ENCODE peak calls at places on chromosomes 11 and 22, in four cellular contexts. K, I, F and V are unnamed samples.
A peak's percentile ranks its signal among the peaks of the same experiment; 100 is the strongest.

GRCh38 chr11:120751550-120751949 is 240.0 kb downstream of the GRIK4 start:
- DNase-seq in F (no peak), I (no peak), K (no peak), V (no peak)

GRCh38 chr11:71948314-71949027 is 19.6 kb downstream of the RNF121 start:
- DNase-seq in K (no peak), F (peak; percentile 75), I (peak; percentile 80), V (no peak)

GRCh38 chr11:119688362-119688761 is 40.6 kb downstream of the NECTIN1 start:
- DNase-seq in F (no peak), K (no peak), I (no peak), V (no peak)

GRCh38 chr22:44721206-44721605 is 19.2 kb downstream of the PRR5 start:
- DNase-seq in I (peak; percentile 42), K (no peak), F (no peak), V (no peak)

GRCh38 chr11:103619480-103619879 is 417.0 kb upstream of the DDI1 start:
- DNase-seq in K (no peak), I (no peak), F (no peak), V (no peak)

GRCh38 chr22:49922484-49922883 is 4.0 kb downstream of the CRELD2 start:
- DNase-seq in I (no peak), K (no peak), F (no peak), V (no peak)

GRCh38 chr11:79244805-79245197 is 196.0 kb downstream of the TENM4 start:
- DNase-seq in I (no peak), F (no peak), K (no peak), V (no peak)

GRCh38 chr11:61487342-61488025 is 21.1 kb upstream of the LRRC10B start:
- DNase-seq in K (no peak), F (no peak), I (no peak), V (no peak)

GRCh38 chr11:3645552-3645951 is 624 bp downstream of the ART1 start:
- DNase-seq in I (no peak), K (no peak), F (no peak), V (no peak)

GRCh38 chr11:134640971-134641968 is 229.2 kb upstream of the B3GAT1 start:
- DNase-seq in F (no peak), I (no peak), K (no peak), V (no peak)

GRCh38 chr22:24517446-24517845 is 22.3 kb downstream of the UPB1 start:
- DNase-seq in F (no peak), K (no peak), I (no peak), V (no peak)

GRCh38 chr11:121721961-121722360 is 269.2 kb upstream of the SORL1-AS1 start:
- DNase-seq in F (no peak), K (no peak), I (no peak), V (no peak)

GRCh38 chr22:49380828-49381114 is 446.9 kb downstream of the BRD1 start:
- DNase-seq in I (no peak), F (no peak), K (no peak), V (no peak)

GRCh38 chr22:19401483-19401882 is 30.1 kb downstream of the HIRA start:
- DNase-seq in I (no peak), F (no peak), K (no peak), V (no peak)

GRCh38 chr11:110134120-110134519 is 40.9 kb downstream of the ZC3H12C start:
- DNase-seq in F (no peak), K (no peak), I (no peak), V (no peak)

GRCh38 chr22:46068908-46069481 is 81.3 kb upstream of the PPARA start:
- DNase-seq in I (no peak), K (no peak), F (no peak), V (no peak)

GRCh38 chr11:114172871-114173444 is 113.4 kb downstream of the ZBTB16 start:
- DNase-seq in K (no peak), F (no peak), I (no peak), V (no peak)

GRCh38 chr11:114173836-114174235 is 114.3 kb downstream of the ZBTB16 start:
- DNase-seq in F (no peak), I (no peak), K (no peak), V (no peak)

GRCh38 chr11:114171257-114172054 is 111.9 kb downstream of the ZBTB16 start:
- DNase-seq in F (peak; percentile 10), K (no peak), I (no peak), V (no peak)

GRCh38 chr11:114170226-114170625 is 110.7 kb downstream of the ZBTB16 start:
- DNase-seq in K (no peak), F (no peak), I (no peak), V (no peak)

DNA sequence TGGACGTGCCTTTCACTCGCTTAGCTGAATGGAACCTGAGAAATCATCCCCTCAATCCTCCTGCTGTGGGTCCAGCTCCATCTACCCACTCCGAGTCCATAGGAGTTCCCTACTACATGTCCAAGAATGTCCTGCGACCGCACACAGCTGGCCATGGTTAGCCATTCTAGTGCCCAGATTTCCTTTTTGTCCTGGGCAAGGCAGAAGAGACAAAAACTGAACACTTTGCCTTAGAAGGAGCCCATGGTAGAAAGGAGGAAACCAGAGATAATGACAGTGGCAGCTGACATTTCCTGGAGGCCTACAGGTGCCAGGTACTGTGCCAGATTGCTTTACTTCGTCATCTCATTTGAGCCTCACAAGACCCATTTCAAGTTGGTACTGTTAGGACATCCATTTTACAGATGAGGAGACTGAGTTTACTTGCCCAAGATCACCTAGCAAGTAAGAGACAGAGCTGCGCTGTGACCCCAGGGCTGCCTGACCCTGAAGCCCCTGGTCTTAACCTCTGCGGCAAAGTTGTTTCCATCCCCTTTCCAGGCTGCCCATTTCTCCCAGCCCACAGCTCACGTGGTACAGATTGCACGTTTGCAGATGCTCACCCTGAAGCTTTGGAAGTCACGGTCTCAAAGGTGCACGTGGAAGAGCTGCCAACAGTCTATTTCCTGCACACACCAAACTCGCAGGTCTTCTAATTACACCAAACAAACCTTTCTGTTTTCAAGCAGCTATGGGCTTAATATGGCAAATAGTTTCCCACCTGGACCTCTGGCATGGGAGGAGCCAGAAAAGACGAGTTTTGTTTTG is 112.7 kb downstream of the ZBTB16 start:
- DNase-seq in F (no peak), I (no peak), K (no peak), V (no peak)
- TF ChIP-seq TCF7 in F (no peak), I (no peak), K (no peak), V (no peak)

DNA sequence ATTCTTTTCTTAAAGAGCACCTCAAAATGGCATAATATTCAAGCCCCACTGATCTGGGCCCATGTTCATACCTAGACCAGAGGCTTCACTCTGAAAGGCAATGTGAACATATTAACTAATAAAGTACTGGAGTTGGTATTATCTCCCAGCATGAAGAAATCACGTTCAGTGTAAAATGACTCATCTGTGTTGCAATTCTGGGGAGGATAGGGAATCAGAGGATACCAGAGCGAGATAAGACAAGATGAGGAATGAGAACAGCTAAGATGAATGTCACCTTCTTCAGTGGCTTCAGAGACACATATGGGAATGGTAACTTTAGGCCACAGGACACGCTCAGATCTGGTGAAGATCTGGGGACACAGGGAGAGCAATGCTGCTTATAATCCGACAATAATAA is 121.1 kb downstream of the NTM start:
- DNase-seq in K (no peak), I (no peak), F (no peak), V (no peak)
- TF ChIP-seq ATF3 in K (no peak), I (no peak), F (no peak), V (no peak)

GRCh38 chr11:66545701-66546367 is at the start of gene ZDHHC24:
- DNase-seq in I (peak; percentile 98), F (peak; percentile 92), K (peak; percentile 81), V (peak; percentile 98)

GRCh38 chr11:66542362-66542761 is 3.5 kb downstream of the ZDHHC24 start:
- DNase-seq in K (no peak), F (no peak), I (no peak), V (no peak)

GRCh38 chr11:66546368-66546965 is at the start of gene ACTN3:
- DNase-seq in I (no peak), K (no peak), F (peak; percentile 17), V (peak; percentile 81)

GRCh38 chr11:66541892-66542291 is 4.0 kb downstream of the ZDHHC24 start:
- DNase-seq in K (no peak), I (no peak), F (no peak), V (no peak)

GRCh38 chr11:66543263-66544107 is 2.4 kb downstream of the ZDHHC24 start:
- DNase-seq in F (no peak), K (peak; percentile 38), I (no peak), V (peak; percentile 49)
- TF ChIP-seq TCF7 in F (no peak), K (no peak), I (no peak), V (no peak)

GRCh38 chr11:65599955-65600246 is 4.3 kb upstream of the KCNK7 start:
- DNase-seq in I (no peak), K (no peak), F (no peak), V (no peak)
- TF ChIP-seq ATF3 in I (no peak), K (no peak), F (no peak), V (no peak)

DNA sequence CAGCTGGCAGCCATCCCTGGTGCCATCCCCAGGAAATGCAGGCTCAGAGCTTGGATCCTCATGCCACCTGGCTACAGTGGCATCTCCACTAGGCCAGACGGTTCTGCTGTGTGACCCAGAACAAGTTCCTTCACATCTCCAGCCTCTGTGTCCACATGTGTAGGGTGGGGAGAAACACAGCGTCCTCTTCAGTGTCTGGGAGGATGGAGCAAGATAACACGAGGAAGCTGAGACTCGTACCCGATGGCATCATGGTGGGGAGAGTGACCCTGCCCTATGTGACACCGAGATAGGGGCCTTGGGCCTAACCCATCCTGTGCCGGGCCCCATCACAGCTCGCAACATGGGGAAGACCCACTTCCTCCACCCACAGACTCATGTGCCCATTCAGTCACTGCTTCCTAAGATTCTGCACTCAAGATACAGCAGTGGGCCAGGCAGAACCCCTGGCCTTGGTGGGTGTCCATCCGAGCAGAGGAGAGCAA is 78.5 kb downstream of the MORC2 start:
- DNase-seq in F (no peak), I (no peak), K (no peak), V (no peak)
- TF ChIP-seq TCF7 in F (no peak), I (no peak), K (no peak), V (no peak)

GRCh38 chr11:111562692-111563389 is 22.3 kb downstream of the LAYN start:
- DNase-seq in I (no peak), F (peak; percentile 51), K (no peak), V (no peak)

GRCh38 chr11:111559791-111560190 is 19.3 kb downstream of the LAYN start:
- DNase-seq in I (no peak), K (no peak), F (no peak), V (no peak)

GRCh38 chr11:111560785-111561184 is 20.3 kb downstream of the LAYN start:
- DNase-seq in I (no peak), K (no peak), F (no peak), V (no peak)

GRCh38 chr11:111561801-111562325 is 21.3 kb downstream of the LAYN start:
- DNase-seq in I (no peak), F (peak; percentile 63), K (no peak), V (no peak)

GRCh38 chr11:111561306-111561705 is 20.8 kb downstream of the LAYN start:
- DNase-seq in I (no peak), F (no peak), K (no peak), V (no peak)
- TF ChIP-seq ATF3 in I (no peak), F (no peak), K (no peak), V (no peak)

GRCh38 chr22:28629420-28630184 is 50.0 kb downstream of the TTC28 start:
- DNase-seq in F (peak; percentile 4), K (no peak), I (peak; percentile 11), V (no peak)
- TF ChIP-seq TCF7 in F (no peak), K (no peak), I (no peak), V (no peak)

GRCh38 chr11:35337136-35337918 is 82.0 kb downstream of the SLC1A2 start:
- DNase-seq in K (no peak), F (peak; percentile 85), I (peak; percentile 55), V (no peak)
- TF ChIP-seq ATF3 in K (no peak), F (peak; percentile 51), I (peak; percentile 91), V (no peak)